ENCODE peak calls at places on chromosomes 12 and 14, in six cellular contexts. O is neural progenitor cell, G is AG10803, M is dorsolateral prefrontal cortex, E is cardiac fibroblast, T is GM06990. Q is an unnamed sample.

GRCh38 chr12:44847888-44848770 is 28.0 kb downstream of the NELL2 start:
- DNase-seq in O (no peak), G (no peak), M (no peak), E (no peak), T (peak; percentile 32), Q (no peak)

GRCh38 chr14:100850841-100851585 is 25.1 kb downstream of the MEG3 start:
- DNase-seq in O (peak; percentile 54), G (no peak), M (no peak), E (no peak), T (peak; percentile 46), Q (peak; percentile 42)

GRCh38 chr12:103748875-103749274 is 92.2 kb downstream of the NT5DC3 start:
- DNase-seq in O (no peak), G (no peak), M (no peak), E (no peak), T (no peak), Q (no peak)

GRCh38 chr12:85784096-85784720 is 52.0 kb downstream of the RASSF9 start:
- DNase-seq in O (no peak), G (peak; percentile 13), M (no peak), E (no peak), T (no peak), Q (no peak)

GRCh38 chr12:129540249-129540648 is 363.6 kb downstream of the TMEM132D start:
- DNase-seq in O (no peak), G (no peak), M (no peak), E (no peak), T (no peak), Q (no peak)

GRCh38 chr12:18799561-18799960 is 61.6 kb downstream of the CAPZA3 start:
- DNase-seq in O (no peak), G (peak; percentile 45), M (no peak), E (peak; percentile 61), T (no peak), Q (no peak)

GRCh38 chr12:133129368-133130037 is 571 bp downstream of the ZNF891 start:
- DNase-seq in O (no peak), G (peak; percentile 14), M (no peak), E (peak; percentile 42), T (no peak), Q (no peak)

GRCh38 chr12:132610051-132610759 is at the start of gene LRCOL1:
- DNase-seq in O (peak; percentile 21), G (peak; percentile 81), M (no peak), E (peak; percentile 86), T (no peak), Q (no peak)

GRCh38 chr12:6542209-6543009 is 8.1 kb downstream of the GAPDH start:
- DNase-seq in O (no peak), G (no peak), M (no peak), E (peak; percentile 31), T (no peak), Q (peak; percentile 77)

GRCh38 chr14:27114180-27114579 is 516.3 kb upstream of the NOVA1 start:
- DNase-seq in O (no peak), G (no peak), M (no peak), E (no peak), T (no peak), Q (no peak)

GRCh38 chr12:22083167-22083566 is 37.1 kb downstream of the CMAS start:
- DNase-seq in O (no peak), G (peak; percentile 38), M (no peak), E (peak; percentile 54), T (no peak), Q (no peak)

GRCh38 chr14:30389134-30389900 is 169.6 kb upstream of the G2E3 start:
- DNase-seq in O (no peak), G (peak; percentile 19), M (no peak), E (peak; percentile 20), T (no peak), Q (peak; percentile 9)

GRCh38 chr12:12788675-12789368 is 3.4 kb downstream of the APOLD1 start:
- DNase-seq in O (peak; percentile 85), G (peak; percentile 76), M (no peak), E (peak; percentile 85), T (no peak), Q (peak; percentile 91)
- H3K4me3 ChIP-seq in O (no peak overlapping the region), G (no peak overlapping the region), M (peak overlapping the region; percentile 84), E (no peak overlapping the region), T (no peak overlapping the region), Q (no peak overlapping the region)

DNA sequence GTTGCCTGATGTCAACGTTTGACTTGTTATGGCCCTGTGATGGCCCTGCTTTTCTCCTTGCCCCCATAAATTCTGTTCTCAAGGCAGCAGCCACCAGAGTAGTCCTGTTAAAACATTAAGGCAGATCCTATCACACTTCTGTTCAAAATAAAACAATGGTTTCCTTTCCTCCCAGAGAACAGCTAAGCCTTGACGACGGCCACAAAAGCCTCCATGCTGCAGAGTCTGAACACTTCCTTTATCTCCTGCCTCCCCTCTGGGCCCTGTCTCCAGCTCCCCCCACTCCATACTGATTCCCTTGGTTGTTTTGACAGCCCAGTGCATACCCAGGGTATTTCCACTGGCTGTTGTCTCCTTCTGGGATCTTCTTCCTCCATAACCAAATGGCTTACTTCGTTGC is 618.1 kb downstream of the MED13L start:
- DNase-seq in O (no peak), G (no peak), M (no peak), E (no peak), T (no peak), Q (no peak)
- H3K4me3 ChIP-seq in O (no peak overlapping the region), G (no peak overlapping the region), M (no peak overlapping the region), E (no peak overlapping the region), T (no peak overlapping the region), Q (no peak overlapping the region)

DNA sequence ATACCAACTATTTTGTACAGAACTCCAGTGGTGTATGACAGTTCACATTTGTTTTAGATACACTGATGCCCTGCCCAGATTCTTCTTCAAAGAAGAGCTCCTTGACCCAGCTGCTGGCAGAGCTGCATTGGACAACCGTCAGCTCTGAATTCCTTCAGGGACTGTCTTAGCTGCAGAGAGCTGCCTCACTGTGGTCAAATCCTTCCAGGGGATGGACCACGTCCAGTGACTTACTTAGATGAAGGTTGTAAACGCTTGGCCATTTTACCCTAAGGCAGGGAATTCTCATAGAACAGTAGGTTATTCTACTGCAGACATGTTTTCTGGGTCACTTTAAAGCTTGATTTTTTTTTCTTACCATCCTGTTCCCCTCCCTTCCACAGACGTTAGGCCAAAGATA is 905.0 kb upstream of the ATXN7L3B start:
- DNase-seq in O (no peak), G (no peak), M (no peak), E (no peak), T (no peak), Q (no peak)
- H3K4me3 ChIP-seq in O (no peak overlapping the region), G (no peak overlapping the region), M (no peak overlapping the region), E (no peak overlapping the region), T (no peak overlapping the region), Q (no peak overlapping the region)

GRCh38 chr12:75698052-75698451 is 186.6 kb upstream of the KRR1 start:
- DNase-seq in O (no peak), G (no peak), M (no peak), E (no peak), T (no peak), Q (no peak)
- H3K4me3 ChIP-seq in O (no peak overlapping the region), G (no peak overlapping the region), M (no peak overlapping the region), E (no peak overlapping the region), T (no peak overlapping the region), Q (no peak overlapping the region)

DNA sequence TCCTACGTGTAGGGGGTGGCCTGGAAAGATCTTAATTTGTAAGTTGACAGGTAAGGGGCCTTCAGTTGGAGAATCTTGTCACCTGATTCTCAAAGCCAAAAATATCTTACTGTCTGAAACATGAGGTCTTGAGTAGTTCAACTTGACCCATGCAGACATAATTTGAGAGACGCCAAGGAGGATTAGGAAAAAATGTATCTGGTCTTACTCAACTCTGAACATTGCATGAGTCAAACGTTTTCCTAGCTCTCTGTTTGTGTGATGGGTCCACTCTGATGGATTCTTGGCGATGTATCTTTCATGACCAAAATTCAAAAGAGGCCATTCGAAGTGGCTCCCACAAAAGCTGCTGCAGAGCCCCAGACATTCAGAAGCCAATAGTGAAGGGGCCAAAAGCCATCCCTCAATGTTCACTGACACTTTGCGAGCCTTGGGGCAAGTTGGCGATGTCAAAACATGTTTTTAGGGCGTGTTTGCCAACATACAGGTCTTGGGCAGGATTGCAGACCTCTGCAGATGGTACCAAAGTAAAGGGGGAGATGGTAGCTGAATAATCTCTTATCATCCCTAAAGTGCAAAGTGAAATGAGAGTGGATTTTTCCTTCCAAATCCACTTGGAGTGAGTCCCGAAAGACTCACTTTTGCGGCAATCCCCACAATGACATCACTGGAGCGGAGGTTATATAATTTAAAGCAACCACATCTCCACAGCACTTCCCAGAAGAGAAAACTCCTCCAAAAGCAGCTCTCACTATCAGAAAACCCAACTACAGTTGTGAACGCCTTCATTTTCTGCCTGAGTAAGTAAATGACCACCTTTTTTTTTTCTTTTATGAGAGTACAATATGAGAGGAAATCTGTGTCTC is at the start of gene BDKRB1:
- DNase-seq in O (no peak), G (peak; percentile 90), M (no peak), E (peak; percentile 85), T (no peak), Q (no peak)
- H3K4me3 ChIP-seq in O (no peak within 1 kb of the TSS), G (peak within 1 kb of the TSS; percentile 3), M (no peak within 1 kb of the TSS), E (no peak within 1 kb of the TSS), T (no peak within 1 kb of the TSS), Q (no peak within 1 kb of the TSS)

GRCh38 chr14:21261824-21262223 is 7.4 kb downstream of the HNRNPC start:
- DNase-seq in O (no peak), G (no peak), M (no peak), E (no peak), T (no peak), Q (no peak)

GRCh38 chr14:21263284-21264024 is 5.8 kb downstream of the HNRNPC start:
- DNase-seq in O (no peak), G (peak; percentile 51), M (no peak), E (no peak), T (no peak), Q (no peak)

GRCh38 chr14:21262410-21262809 is 6.8 kb downstream of the HNRNPC start:
- DNase-seq in O (no peak), G (no peak), M (no peak), E (no peak), T (no peak), Q (no peak)

GRCh38 chr14:21267431-21267845 is 1.8 kb downstream of the HNRNPC start:
- DNase-seq in O (no peak), G (no peak), M (no peak), E (no peak), T (no peak), Q (no peak)

DNA sequence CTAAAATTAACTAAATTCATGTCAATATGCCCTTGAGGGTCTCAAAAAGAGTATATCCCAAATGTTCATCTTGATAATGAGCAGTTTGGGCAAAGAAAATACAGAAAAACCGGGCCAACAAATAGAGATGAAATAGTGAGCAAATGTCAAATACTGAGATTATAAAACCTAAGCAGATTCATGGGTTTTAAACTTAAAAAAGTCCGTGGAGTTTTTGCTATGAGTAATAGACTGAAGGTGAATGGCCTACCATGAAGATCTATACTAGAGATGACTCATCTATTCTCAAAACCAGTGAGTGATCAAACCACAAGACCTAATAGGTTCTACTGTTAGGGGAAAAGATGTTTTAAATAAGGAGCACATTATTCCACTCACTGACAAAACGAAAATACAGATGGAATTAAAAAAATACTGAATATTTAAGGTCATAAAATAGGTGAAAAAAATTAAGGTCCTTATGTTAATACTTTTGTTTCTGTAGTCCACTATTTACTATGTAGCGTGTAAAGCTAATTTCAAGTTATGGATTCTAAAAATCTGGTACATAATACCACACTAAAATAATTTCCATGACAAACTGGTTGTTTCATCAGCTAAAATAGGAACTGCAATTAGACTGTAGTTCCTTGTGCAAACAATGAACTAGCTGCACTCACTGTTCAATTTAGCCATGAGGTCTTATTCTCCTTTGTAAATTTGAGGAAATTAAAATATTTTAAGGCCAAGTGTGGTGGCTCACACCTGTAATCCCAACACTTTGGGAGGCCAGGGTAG is 5.0 kb downstream of the HNRNPC start:
- DNase-seq in O (no peak), G (peak; percentile 77), M (no peak), E (peak; percentile 41), T (peak; percentile 71), Q (no peak)
- H3K4me3 ChIP-seq in O (peak overlapping the region; percentile 99), G (no peak overlapping the region), M (peak overlapping the region; percentile 33), E (no peak overlapping the region), T (peak overlapping the region; percentile 99), Q (no peak overlapping the region)

Q was measured in hepatocyte.